ENCODE peak calls at places on chromosomes 2 and 18, in four cellular contexts. One of them, this sample, is unnamed.

GRCh38 chr18:21277578-21277977 is 35.5 kb downstream of the GREB1L start:
- DNase-seq in lung: no peak
- DNase-seq in upper lobe of left lung: no peak
- DNase-seq in thoracic aorta: no peak
- DNase-seq in this sample: no peak

GRCh38 chr2:68971591-68972231 is 2.7 kb upstream of the GKN1 start:
- DNase-seq in lung: no peak
- DNase-seq in upper lobe of left lung: no peak
- DNase-seq in thoracic aorta: no peak
- DNase-seq in this sample: no peak

GRCh38 chr2:147844691-147845607 is at the start of gene ACVR2A:
- DNase-seq in lung: peak; percentile 41
- DNase-seq in upper lobe of left lung: peak; percentile 85
- DNase-seq in thoracic aorta: no peak
- DNase-seq in this sample: peak; percentile 75

GRCh38 chr2:240302933-240303332 is 132.5 kb upstream of the GPC1 start:
- DNase-seq in lung: peak; percentile 24
- DNase-seq in upper lobe of left lung: no peak
- DNase-seq in thoracic aorta: no peak
- DNase-seq in this sample: no peak

GRCh38 chr18:58662118-58662517 is 9.1 kb upstream of the MALT1 start:
- DNase-seq in lung: no peak
- DNase-seq in upper lobe of left lung: no peak
- DNase-seq in thoracic aorta: no peak
- DNase-seq in this sample: no peak

GRCh38 chr2:172701250-172701649 is 34.4 kb upstream of the RAPGEF4 start:
- DNase-seq in lung: no peak
- DNase-seq in upper lobe of left lung: no peak
- DNase-seq in thoracic aorta: no peak
- DNase-seq in this sample: no peak

GRCh38 chr2:237440819-237441281 is 26.9 kb upstream of the COL6A3 start:
- DNase-seq in lung: no peak
- DNase-seq in upper lobe of left lung: no peak
- DNase-seq in thoracic aorta: no peak
- DNase-seq in this sample: no peak

GRCh38 chr18:48547456-48548403 is 8.9 kb downstream of the CTIF start:
- DNase-seq in lung: no peak
- DNase-seq in upper lobe of left lung: no peak
- DNase-seq in thoracic aorta: peak; percentile 12
- DNase-seq in this sample: no peak

GRCh38 chr2:43475137-43475846 is 120.5 kb downstream of the THADA start:
- DNase-seq in lung: no peak
- DNase-seq in upper lobe of left lung: peak; percentile 5
- DNase-seq in thoracic aorta: no peak
- DNase-seq in this sample: no peak

GRCh38 chr2:230913406-230913805 is 11.6 kb downstream of the GPR55 start:
- DNase-seq in lung: no peak
- DNase-seq in upper lobe of left lung: no peak
- DNase-seq in thoracic aorta: no peak
- DNase-seq in this sample: no peak

GRCh38 chr18:58124475-58124874 is 80.4 kb downstream of the NEDD4L start:
- DNase-seq in lung: no peak
- DNase-seq in upper lobe of left lung: no peak
- DNase-seq in thoracic aorta: no peak
- DNase-seq in this sample: no peak

GRCh38 chr2:207251573-207252192 is 85.9 kb upstream of the KLF7 start:
- DNase-seq in lung: no peak
- DNase-seq in upper lobe of left lung: no peak
- DNase-seq in thoracic aorta: no peak
- DNase-seq in this sample: no peak

GRCh38 chr2:185689906-185690539 is 48.6 kb upstream of the FSIP2 start:
- DNase-seq in lung: no peak
- DNase-seq in upper lobe of left lung: no peak
- DNase-seq in thoracic aorta: no peak
- DNase-seq in this sample: no peak

GRCh38 chr18:5890606-5891360 is 4.5 kb downstream of the TMEM200C start:
- DNase-seq in lung: no peak
- DNase-seq in upper lobe of left lung: peak; percentile 92
- DNase-seq in thoracic aorta: no peak
- DNase-seq in this sample: peak; percentile 26

GRCh38 chr18:51522821-51523220 is 325.3 kb upstream of the MEX3C start:
- DNase-seq in lung: no peak
- DNase-seq in upper lobe of left lung: no peak
- DNase-seq in thoracic aorta: no peak
- DNase-seq in this sample: no peak

GRCh38 chr2:221463235-221463896 is 108.7 kb downstream of the EPHA4 start:
- DNase-seq in lung: no peak
- DNase-seq in upper lobe of left lung: no peak
- DNase-seq in thoracic aorta: no peak
- DNase-seq in this sample: no peak

GRCh38 chr18:7666195-7666776 is 99.2 kb downstream of the PTPRM start:
- DNase-seq in lung: no peak
- DNase-seq in upper lobe of left lung: no peak
- DNase-seq in thoracic aorta: no peak
- DNase-seq in this sample: no peak

GRCh38 chr2:160214461-160215055 is 14.5 kb upstream of the ITGB6 start:
- DNase-seq in lung: peak; percentile 88
- DNase-seq in upper lobe of left lung: no peak
- DNase-seq in thoracic aorta: no peak
- DNase-seq in this sample: no peak

GRCh38 chr2:147547425-147547824 is 297.4 kb upstream of the ACVR2A start:
- DNase-seq in lung: no peak
- DNase-seq in upper lobe of left lung: no peak
- DNase-seq in thoracic aorta: no peak
- DNase-seq in this sample: no peak

GRCh38 chr2:229980440-229981184 is 58.3 kb downstream of the FBXO36 start:
- DNase-seq in lung: peak; percentile 29
- DNase-seq in upper lobe of left lung: no peak
- DNase-seq in thoracic aorta: peak; percentile 8
- DNase-seq in this sample: peak; percentile 23

GRCh38 chr2:38239452-38239851 is 137.6 kb downstream of the ATL2 start:
- DNase-seq in lung: no peak
- DNase-seq in upper lobe of left lung: no peak
- DNase-seq in thoracic aorta: no peak
- DNase-seq in this sample: no peak

GRCh38 chr2:19709553-19709952 is 192.2 kb downstream of the TTC32 start:
- DNase-seq in lung: no peak
- DNase-seq in upper lobe of left lung: no peak
- DNase-seq in thoracic aorta: no peak
- DNase-seq in this sample: no peak

GRCh38 chr18:55097406-55098170 is 138.3 kb upstream of the CCDC68 start:
- DNase-seq in lung: no peak
- DNase-seq in upper lobe of left lung: no peak
- DNase-seq in thoracic aorta: no peak
- DNase-seq in this sample: no peak

GRCh38 chr2:217755027-217755756 is 247.6 kb downstream of the TNS1 start:
- DNase-seq in lung: no peak
- DNase-seq in upper lobe of left lung: no peak
- DNase-seq in thoracic aorta: no peak
- DNase-seq in this sample: no peak

GRCh38 chr2:39620067-39620466 is 45.6 kb upstream of the TMEM178A start:
- DNase-seq in lung: peak; percentile 54
- DNase-seq in upper lobe of left lung: no peak
- DNase-seq in thoracic aorta: peak; percentile 25
- DNase-seq in this sample: peak; percentile 67

GRCh38 chr2:5690718-5691658 is 1.2 kb upstream of the SOX11 start:
- DNase-seq in lung: no peak
- DNase-seq in upper lobe of left lung: peak; percentile 79
- DNase-seq in thoracic aorta: no peak
- DNase-seq in this sample: no peak

GRCh38 chr2:239297142-239298125 is 103.4 kb downstream of the HDAC4 start:
- DNase-seq in lung: no peak
- DNase-seq in upper lobe of left lung: no peak
- DNase-seq in thoracic aorta: no peak
- DNase-seq in this sample: no peak

GRCh38 chr2:112811841-112812306 is 24.7 kb downstream of the IL1B start:
- DNase-seq in lung: no peak
- DNase-seq in upper lobe of left lung: no peak
- DNase-seq in thoracic aorta: no peak
- DNase-seq in this sample: no peak

GRCh38 chr2:172562298-172562697 is 6.4 kb downstream of the PDK1 start:
- DNase-seq in lung: no peak
- DNase-seq in upper lobe of left lung: no peak
- DNase-seq in thoracic aorta: no peak
- DNase-seq in this sample: no peak

GRCh38 chr2:63009490-63009889 is 41.1 kb upstream of the OTX1 start:
- DNase-seq in lung: no peak
- DNase-seq in upper lobe of left lung: no peak
- DNase-seq in thoracic aorta: no peak
- DNase-seq in this sample: no peak

GRCh38 chr2:48480526-48480925 is 49.4 kb upstream of the STON1 start:
- DNase-seq in lung: no peak
- DNase-seq in upper lobe of left lung: no peak
- DNase-seq in thoracic aorta: no peak
- DNase-seq in this sample: no peak

GRCh38 chr2:187360286-187360685 is 87.8 kb downstream of the CALCRL start:
- DNase-seq in lung: no peak
- DNase-seq in upper lobe of left lung: no peak
- DNase-seq in thoracic aorta: no peak
- DNase-seq in this sample: no peak

GRCh38 chr2:130891968-130892367 is 55.3 kb downstream of the ARHGEF4 start:
- DNase-seq in lung: no peak
- DNase-seq in upper lobe of left lung: no peak
- DNase-seq in thoracic aorta: no peak
- DNase-seq in this sample: no peak

GRCh38 chr2:130887643-130888042 is 50.9 kb downstream of the ARHGEF4 start:
- DNase-seq in lung: no peak
- DNase-seq in upper lobe of left lung: no peak
- DNase-seq in thoracic aorta: no peak
- DNase-seq in this sample: no peak

GRCh38 chr2:130894326-130894942 is 57.7 kb downstream of the ARHGEF4 start:
- DNase-seq in lung: no peak
- DNase-seq in upper lobe of left lung: no peak
- DNase-seq in thoracic aorta: no peak
- DNase-seq in this sample: no peak

GRCh38 chr2:130892793-130893785 is 56.4 kb downstream of the ARHGEF4 start:
- DNase-seq in lung: no peak
- DNase-seq in upper lobe of left lung: no peak
- DNase-seq in thoracic aorta: no peak
- DNase-seq in this sample: no peak

GRCh38 chr2:130890941-130891669 is 54.4 kb downstream of the ARHGEF4 start:
- DNase-seq in lung: no peak
- DNase-seq in upper lobe of left lung: no peak
- DNase-seq in thoracic aorta: no peak
- DNase-seq in this sample: no peak
- H3K4me3 ChIP-seq in lung: no peak overlapping the region
- H3K4me3 ChIP-seq in upper lobe of left lung: no peak overlapping the region
- H3K4me3 ChIP-seq in thoracic aorta: no peak overlapping the region
- H3K4me3 ChIP-seq in this sample: no peak overlapping the region

DNA sequence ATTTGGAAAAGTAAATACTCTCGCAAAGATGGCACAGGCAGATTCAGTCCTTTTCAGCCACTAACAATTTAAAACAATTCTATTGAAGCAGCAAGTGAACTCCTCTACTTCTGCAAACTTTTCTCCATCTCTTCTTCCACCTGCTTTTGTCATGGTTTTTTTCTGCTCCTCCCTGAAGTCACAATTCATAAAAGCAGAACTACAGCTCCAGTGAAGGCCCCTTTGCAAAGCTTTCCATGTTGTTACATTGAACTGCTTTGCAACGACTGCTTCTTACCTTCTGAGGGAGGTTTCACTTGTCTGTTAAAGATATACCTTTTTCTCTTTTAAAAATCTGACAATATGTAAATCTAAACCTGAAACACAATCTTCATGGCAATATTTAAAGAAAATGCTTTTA is 3.7 kb upstream of the SERTAD2 start:
- DNase-seq in lung: no peak
- DNase-seq in upper lobe of left lung: no peak
- DNase-seq in thoracic aorta: no peak
- DNase-seq in this sample: no peak
- H3K27ac ChIP-seq in lung: no peak overlapping the region
- H3K27ac ChIP-seq in upper lobe of left lung: no peak overlapping the region
- H3K27ac ChIP-seq in thoracic aorta: no peak overlapping the region
- H3K27ac ChIP-seq in this sample: no peak overlapping the region

GRCh38 chr2:197810490-197810889 is 6.1 kb downstream of the PLCL1 start:
- DNase-seq in lung: no peak
- DNase-seq in upper lobe of left lung: no peak
- DNase-seq in thoracic aorta: no peak
- DNase-seq in this sample: no peak
- H3K4me1 ChIP-seq in lung: no peaks in the 10 kb centered on the region
- H3K4me1 ChIP-seq in upper lobe of left lung: peaks cover 10% of the 10 kb centered on the region
- H3K4me1 ChIP-seq in thoracic aorta: peaks cover 12% of the 10 kb centered on the region
- H3K4me1 ChIP-seq in this sample: no peaks in the 10 kb centered on the region

DNA sequence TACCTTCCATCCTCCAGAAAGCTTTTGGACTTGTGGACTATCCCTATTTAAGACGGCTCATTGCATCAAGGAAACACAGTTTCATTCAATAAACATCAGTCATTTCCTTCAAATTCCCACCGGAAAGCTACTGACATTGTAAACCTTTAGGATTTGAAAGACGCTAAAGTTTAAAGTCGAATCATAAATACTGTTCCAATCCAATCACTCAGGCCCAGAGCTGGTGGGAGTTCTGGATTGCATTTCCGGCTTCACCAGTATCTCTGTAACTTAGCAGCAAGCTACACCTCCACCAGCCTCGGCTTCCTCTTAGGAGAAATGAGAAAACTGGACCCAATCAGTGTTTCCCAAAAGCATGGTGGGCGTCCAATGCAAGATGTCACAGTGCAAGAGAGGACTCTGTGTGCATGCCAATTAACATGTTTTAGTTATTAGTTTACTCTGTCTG is 1.6 kb downstream of the WDFY1 start:
- DNase-seq in lung: no peak
- DNase-seq in upper lobe of left lung: no peak
- DNase-seq in thoracic aorta: no peak
- DNase-seq in this sample: no peak
- H3K4me3 ChIP-seq in lung: no peak overlapping the region
- H3K4me3 ChIP-seq in upper lobe of left lung: peak overlapping the region; percentile 88
- H3K4me3 ChIP-seq in thoracic aorta: peak overlapping the region; percentile 76
- H3K4me3 ChIP-seq in this sample: peak overlapping the region; percentile 100

DNA sequence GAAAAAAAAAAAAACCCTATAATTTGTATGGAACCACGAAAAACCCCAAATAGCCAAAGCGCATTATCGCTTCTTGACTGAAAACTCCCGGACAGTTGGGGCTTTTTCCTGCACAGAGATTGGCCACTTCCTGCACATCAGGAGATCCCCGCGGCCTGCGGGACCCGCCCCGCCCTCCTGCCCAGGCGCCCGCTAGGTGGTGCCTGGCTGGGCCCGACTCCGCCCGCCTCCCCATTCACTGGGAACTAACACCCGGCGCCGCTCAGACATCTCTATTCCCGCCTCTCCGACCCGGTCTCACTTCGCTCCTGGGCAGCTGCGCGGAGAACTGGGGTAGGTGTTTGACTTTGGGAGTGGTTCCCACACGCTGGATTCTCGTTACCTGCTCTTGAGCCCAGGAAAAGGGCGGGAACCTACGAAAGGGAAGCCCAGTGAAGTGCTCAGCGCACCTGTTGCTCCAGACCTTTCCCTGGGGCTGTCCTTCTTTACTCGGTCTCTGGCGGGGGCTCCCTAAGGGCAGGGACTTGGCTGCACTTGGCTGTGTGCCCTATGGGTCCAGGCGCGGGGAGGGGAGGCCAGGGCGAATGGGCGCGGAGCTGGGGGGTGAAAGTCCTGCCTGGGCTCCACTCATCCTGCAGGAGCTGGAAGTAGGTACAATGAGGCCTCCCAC is at the start of gene HMSD:
- DNase-seq in lung: peak; percentile 74
- DNase-seq in upper lobe of left lung: peak; percentile 93
- DNase-seq in thoracic aorta: no peak
- DNase-seq in this sample: peak; percentile 29
- H3K27ac ChIP-seq in lung: no peak within 1 kb of the TSS
- H3K27ac ChIP-seq in upper lobe of left lung: peak within 1 kb of the TSS; percentile 57
- H3K27ac ChIP-seq in thoracic aorta: no peak within 1 kb of the TSS
- H3K27ac ChIP-seq in this sample: no peak within 1 kb of the TSS

This sample was measured in pancreas.